ENCODE peak calls at places on chromosomes 5 and 9, in four cellular contexts. K, Y, H and E are unnamed samples.

GRCh38 chr9:17481565-17481964 is 97.3 kb upstream of the SH3GL2 start:
- DNase-seq in H (no peak), K (no peak), Y (no peak), E (no peak)

GRCh38 chr5:73764586-73764985 is 138.6 kb downstream of the ARHGEF28 start:
- DNase-seq in H (no peak), Y (peak; percentile 82), K (no peak), E (no peak)

GRCh38 chr5:125961150-125961549 is 462.1 kb upstream of the GRAMD2B start:
- DNase-seq in K (no peak), Y (no peak), H (no peak), E (no peak)

GRCh38 chr9:87610200-87611155 is 112.8 kb downstream of the DAPK1 start:
- DNase-seq in Y (peak; percentile 39), K (no peak), H (no peak), E (no peak)

GRCh38 chr5:42555797-42556196 is 132.6 kb downstream of the GHR start:
- DNase-seq in K (no peak), H (no peak), Y (no peak), E (no peak)

GRCh38 chr9:85941966-85942912 is 1.3 kb downstream of the NAA35 start:
- DNase-seq in K (no peak), H (no peak), Y (no peak), E (no peak)

GRCh38 chr9:136403915-136404800 is 4.2 kb upstream of the SNAPC4 start:
- DNase-seq in H (no peak), Y (no peak), K (no peak), E (no peak)

GRCh38 chr9:78601957-78602565 is 305.1 kb downstream of the PSAT1 start:
- DNase-seq in Y (peak; percentile 66), H (no peak), K (no peak), E (no peak)

GRCh38 chr5:68171101-68171558 is 44.4 kb upstream of the PIK3R1 start:
- DNase-seq in K (peak; percentile 95), Y (peak; percentile 11), H (peak; percentile 73), E (no peak)

GRCh38 chr5:116343961-116344360 is 230.7 kb downstream of the SEMA6A start:
- DNase-seq in K (no peak), Y (no peak), H (no peak), E (no peak)

GRCh38 chr9:114722363-114722695 is 40.3 kb upstream of the TEX48 start:
- DNase-seq in Y (peak; percentile 31), H (no peak), K (no peak), E (no peak)

GRCh38 chr9:122053951-122054350 is 39.2 kb downstream of the TTLL11 start:
- DNase-seq in Y (no peak), H (no peak), K (no peak), E (no peak)

GRCh38 chr5:111762895-111763294 is 5.9 kb upstream of the NREP start:
- DNase-seq in H (no peak), Y (peak; percentile 87), K (no peak), E (no peak)

GRCh38 chr5:117093653-117094052 is 519.0 kb upstream of the SEMA6A start:
- DNase-seq in H (no peak), K (no peak), Y (no peak), E (peak; percentile 48)

GRCh38 chr5:135222171-135222681 is 176.8 kb downstream of the MACROH2A1 start:
- DNase-seq in K (peak; percentile 61), Y (no peak), H (peak; percentile 3), E (no peak)

GRCh38 chr9:75142208-75142607 is 53.9 kb downstream of the OSTF1 start:
- DNase-seq in H (no peak), K (no peak), Y (no peak), E (no peak)

GRCh38 chr9:68599826-68600225 is 59.1 kb upstream of the TMEM252 start:
- DNase-seq in Y (no peak), K (no peak), H (no peak), E (no peak)

GRCh38 chr5:173051746-173052145 is 4.4 kb upstream of the CREBRF start:
- DNase-seq in Y (peak; percentile 83), K (no peak), H (no peak), E (no peak)

GRCh38 chr9:110669439-110669838 is 848 bp downstream of the MUSK start:
- DNase-seq in H (no peak), Y (no peak), K (no peak), E (no peak)

GRCh38 chr5:16864566-16864965 is 71.5 kb downstream of the MYO10 start:
- DNase-seq in K (no peak), H (no peak), Y (no peak), E (no peak)

GRCh38 chr5:27191786-27192505 is 153.6 kb upstream of the CDH9 start:
- DNase-seq in H (no peak), Y (peak; percentile 10), K (no peak), E (no peak)

GRCh38 chr9:107361816-107362215 is 78.7 kb downstream of the RAD23B start:
- DNase-seq in K (no peak), H (no peak), Y (no peak), E (no peak)

GRCh38 chr9:36991516-36992134 is 42.4 kb downstream of the PAX5 start:
- DNase-seq in Y (no peak), K (peak; percentile 33), H (no peak), E (no peak)

GRCh38 chr5:86862093-86862492 is 244.4 kb downstream of the COX7C start:
- DNase-seq in K (no peak), Y (no peak), H (no peak), E (no peak)

GRCh38 chr5:125034331-125034730 is 287.9 kb upstream of the ZNF608 start:
- DNase-seq in H (no peak), K (no peak), Y (no peak), E (peak; percentile 62)

GRCh38 chr5:149428032-149428431 is 48.9 kb upstream of the IL17B start:
- DNase-seq in H (no peak), Y (no peak), K (no peak), E (no peak)

GRCh38 chr9:89676281-89676680 is 71.5 kb downstream of the GADD45G start:
- DNase-seq in H (no peak), K (no peak), Y (no peak), E (peak; percentile 78)

GRCh38 chr9:109776391-109776790 is 3.6 kb upstream of the PALM2AKAP2 start:
- DNase-seq in H (peak; percentile 54), K (no peak), Y (no peak), E (no peak)

GRCh38 chr5:32595118-32595517 is 9.8 kb downstream of the SUB1 start:
- DNase-seq in Y (no peak), H (no peak), K (no peak), E (no peak)

GRCh38 chr5:82967072-82967471 is 110.1 kb downstream of the TMEM167A start:
- DNase-seq in K (no peak), H (no peak), Y (no peak), E (no peak)

GRCh38 chr5:50667653-50668403 is 1.4 kb downstream of the PARP8 start:
- DNase-seq in H (peak; percentile 30), K (peak; percentile 81), Y (peak; percentile 52), E (peak; percentile 90)

GRCh38 chr5:127802477-127802865 is 99.3 kb downstream of the CCDC192 start:
- DNase-seq in Y (peak; percentile 45), K (no peak), H (no peak), E (no peak)

GRCh38 chr5:113546711-113547159 is 33.2 kb downstream of the YTHDC2 start:
- DNase-seq in Y (peak; percentile 79), K (no peak), H (peak; percentile 18), E (no peak)

GRCh38 chr9:109440797-109441287 is 57.3 kb downstream of the PTPN3 start:
- DNase-seq in Y (peak; percentile 90), K (no peak), H (peak; percentile 37), E (no peak)

GRCh38 chr5:126370796-126371718 is 52.2 kb upstream of the GRAMD2B start:
- DNase-seq in K (no peak), Y (peak; percentile 78), H (no peak), E (peak; percentile 49)

GRCh38 chr5:145531038-145531734 is 304.0 kb downstream of the PRELID2 start:
- DNase-seq in Y (peak; percentile 83), H (peak; percentile 22), K (no peak), E (peak; percentile 34)

DNA sequence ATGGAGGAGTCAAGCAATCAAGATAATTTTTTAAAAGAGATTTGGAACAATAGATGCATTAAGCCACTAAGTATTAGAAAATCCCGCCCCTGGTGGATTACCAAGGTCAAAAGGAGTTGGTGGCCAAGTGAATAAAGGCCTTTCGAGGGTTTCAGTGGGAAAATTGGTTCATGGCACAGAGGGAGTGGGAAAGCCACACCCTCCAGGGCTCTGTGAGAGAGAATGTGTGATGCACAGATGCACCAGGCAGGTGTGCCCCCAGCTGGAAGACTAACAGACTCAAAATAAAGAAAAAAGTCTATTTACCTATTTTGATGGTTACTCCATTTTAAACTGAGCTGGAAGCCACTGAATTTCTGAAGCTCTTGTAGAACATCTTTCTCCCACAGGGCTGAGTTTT is 278.0 kb downstream of the DRD1 start:
- DNase-seq in H (no peak), K (no peak), Y (no peak), E (no peak)
- H3K4me1 ChIP-seq in H (no peaks in the 10 kb centered on the region), K (no peaks in the 10 kb centered on the region), Y (no peaks in the 10 kb centered on the region), E (no peaks in the 10 kb centered on the region)

DNA sequence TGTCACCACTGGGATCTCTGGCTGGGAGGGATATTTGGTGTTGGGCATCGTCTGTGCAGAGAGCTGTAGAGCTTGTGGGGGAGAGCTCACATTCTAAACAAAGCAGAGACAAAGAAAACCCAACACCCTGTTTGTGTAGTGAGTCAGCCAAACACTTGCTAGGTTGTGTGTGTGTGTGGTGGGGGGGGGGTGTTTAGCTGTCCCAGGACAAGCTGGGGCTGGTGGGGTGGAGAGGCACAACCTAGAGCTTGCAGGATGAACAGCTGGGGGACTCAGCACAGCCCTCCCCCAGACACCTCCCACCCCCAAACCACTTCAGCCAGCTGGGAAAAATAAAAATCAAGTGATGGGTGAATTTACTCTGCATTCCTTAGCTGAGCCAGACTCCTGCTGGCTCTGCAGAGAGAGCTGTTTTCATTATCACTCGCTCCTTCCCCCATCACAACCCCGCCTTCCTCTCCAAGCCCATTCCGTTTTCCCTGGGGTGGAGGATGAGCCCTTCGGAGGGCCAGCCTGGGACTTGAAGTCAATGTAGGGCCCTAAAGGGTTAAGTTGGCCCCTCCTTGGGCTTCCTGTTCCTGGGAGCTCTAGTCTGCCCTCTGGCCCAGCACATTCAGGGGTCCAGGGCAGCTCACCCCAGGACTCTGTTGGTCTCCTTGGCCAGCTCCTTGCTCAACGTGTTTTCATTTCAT is 2.6 kb downstream of the OLFML2A start:
- DNase-seq in Y (peak; percentile 98), H (peak; percentile 32), K (peak; percentile 59), E (no peak)
- H3K27ac ChIP-seq in Y (peak overlapping the region; percentile 94), H (peak overlapping the region; percentile 77), K (no peak overlapping the region), E (no peak overlapping the region)

GRCh38 chr5:154858251-154858971 is at the start of gene CNOT8:
- DNase-seq in H (peak; percentile 97), K (peak; percentile 99), Y (peak; percentile 98), E (peak; percentile 98)
- H3K4me1 ChIP-seq in H (no peaks in the 10 kb centered on the region), K (peaks cover 45% of the 10 kb centered on the region), Y (peaks cover 1% of the 10 kb centered on the region), E (peaks cover 27% of the 10 kb centered on the region)

GRCh38 chr9:70529833-70530232 is 115.4 kb upstream of the KLF9 start:
- DNase-seq in H (no peak), Y (no peak), K (no peak), E (no peak)

GRCh38 chr9:70530716-70531115 is 116.3 kb upstream of the KLF9 start:
- DNase-seq in Y (no peak), H (no peak), K (no peak), E (no peak)

GRCh38 chr9:70529377-70529776 is 114.9 kb upstream of the KLF9 start:
- DNase-seq in Y (no peak), H (no peak), K (no peak), E (no peak)

GRCh38 chr9:70532753-70533152 is 118.3 kb upstream of the KLF9 start:
- DNase-seq in H (no peak), Y (no peak), K (no peak), E (no peak)

DNA sequence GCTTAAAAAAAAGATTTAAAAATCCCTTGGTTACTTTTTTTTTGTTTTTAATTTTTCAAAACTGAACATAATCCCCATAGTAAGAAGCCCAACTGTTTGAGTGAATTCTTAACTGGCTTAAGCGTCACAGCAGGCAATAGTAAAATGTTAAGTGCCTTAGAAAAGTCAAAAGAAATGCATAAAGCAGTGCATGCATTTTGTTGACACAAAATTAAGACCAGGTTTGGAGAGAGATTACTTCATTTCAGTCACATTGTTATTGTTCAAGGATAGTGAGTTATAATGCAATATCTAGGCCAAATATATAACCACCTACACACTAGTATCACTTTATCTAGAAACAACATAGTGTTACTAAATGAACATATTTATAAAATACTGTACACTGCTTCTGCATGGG is 116.8 kb upstream of the KLF9 start:
- DNase-seq in H (no peak), Y (peak; percentile 31), K (no peak), E (no peak)
- H3K27ac ChIP-seq in H (no peak overlapping the region), Y (no peak overlapping the region), K (no peak overlapping the region), E (no peak overlapping the region)